ENCODE peak calls at places on chromosome 14, in nine cellular contexts. U is NCI-H1694; G is activated CD4-positive, alpha-beta T cell treated with anti-CD3 and anti-CD28 coated beads for 24 hours; M is fibroblast of pulmonary artery; O is Calu3; K is cardiac fibroblast; Q is endothelial cell; S is type B pancreatic cell; W is HCT116. I is an unnamed sample.

GRCh38 chr14:87002831-87003230 is 990.2 kb downstream of the GALC start:
- DNase-seq in U (peak), G (no peak), M (no peak), O (no peak), K (no peak), Q (no peak), S (no peak), W (no peak), I (no peak)

GRCh38 chr14:87386453-87386980 is 606.5 kb downstream of the GALC start:
- DNase-seq in U (no peak), G (no peak), M (no peak), O (no peak), K (no peak), Q (no peak), S (no peak), W (no peak), I (no peak)

GRCh38 chr14:58749066-58749669 is 111.4 kb downstream of the DACT1 start:
- DNase-seq in U (no peak), G (no peak), M (peak), O (peak), K (peak), Q (no peak), S (no peak), W (peak), I (peak)

GRCh38 chr14:86057018-86057667 is 527.2 kb downstream of the FLRT2 start:
- DNase-seq in U (peak), G (peak), M (peak), O (no peak), K (peak), Q (peak), S (no peak), W (no peak), I (no peak)

GRCh38 chr14:23171251-23171975 is 12.0 kb downstream of the SLC7A8 start:
- DNase-seq in U (no peak), G (no peak), M (no peak), O (no peak), K (no peak), Q (no peak), S (no peak), W (no peak), I (peak)

GRCh38 chr14:52835122-52835903 is 43.9 kb upstream of the GNPNAT1 start:
- DNase-seq in U (no peak), G (no peak), M (peak), O (no peak), K (peak), Q (no peak), S (no peak), W (peak), I (peak)

GRCh38 chr14:59343585-59343984 is 121.6 kb downstream of the GPR135 start:
- DNase-seq in U (peak), G (no peak), M (no peak), O (peak), K (no peak), Q (no peak), S (no peak), W (no peak), I (no peak)

GRCh38 chr14:74085047-74085637 is 386 bp downstream of the LIN52 start:
- DNase-seq in U (no peak), G (peak), M (peak), O (no peak), K (peak), Q (no peak), S (no peak), W (no peak), I (peak)

GRCh38 chr14:101400815-101401214 is 160.5 kb upstream of the DIO3 start:
- DNase-seq in U (no peak), G (no peak), M (peak), O (no peak), K (peak), Q (no peak), S (no peak), W (no peak), I (peak)

GRCh38 chr14:95265106-95266094 is 54.3 kb downstream of the CLMN start:
- DNase-seq in U (peak), G (peak), M (peak), O (peak), K (peak), Q (no peak), S (peak), W (peak), I (peak)

GRCh38 chr14:99883866-99884650 is 90.8 kb downstream of the EML1 start:
- DNase-seq in U (no peak), G (no peak), M (no peak), O (no peak), K (no peak), Q (no peak), S (no peak), W (no peak), I (peak)

GRCh38 chr14:33964599-33965317 is 13.9 kb upstream of the EGLN3 start:
- DNase-seq in U (no peak), G (no peak), M (no peak), O (peak), K (no peak), Q (no peak), S (no peak), W (no peak), I (no peak)

GRCh38 chr14:71620401-71620800 is 311.8 kb upstream of the RGS6 start:
- DNase-seq in U (no peak), G (no peak), M (peak), O (no peak), K (peak), Q (no peak), S (no peak), W (no peak), I (no peak)

GRCh38 chr14:19874842-19875241 is at the start of gene OR4K2:
- DNase-seq in U (no peak), G (no peak), M (no peak), O (no peak), K (no peak), Q (no peak), S (no peak), W (no peak), I (no peak)

GRCh38 chr14:94284221-94284620 is 8.8 kb downstream of the SERPINA10 start:
- DNase-seq in U (no peak), G (no peak), M (no peak), O (no peak), K (no peak), Q (no peak), S (no peak), W (no peak), I (no peak)

I was measured in osteoblast.